ENCODE peak calls at places on chromosomes 12 and 14, in ten cellular contexts. R, B, X, C, P, S, Y, K, W and E are unnamed samples.

GRCh38 chr12:11765817-11766794 is 116.6 kb downstream of the ETV6 start:
- DNase-seq in R (peak), B (no peak), X (peak), C (no peak), P (no peak), S (peak), Y (peak), K (no peak), W (peak), E (no peak)

GRCh38 chr12:54891717-54892478 is 37.6 kb downstream of the MUCL1 start:
- DNase-seq in R (no peak), B (no peak), X (no peak), C (no peak), P (no peak), S (peak), Y (no peak), K (no peak), W (no peak), E (no peak)

GRCh38 chr14:52380294-52380693 is 66.2 kb downstream of the PTGER2 start:
- DNase-seq in R (no peak), B (no peak), X (no peak), C (no peak), P (no peak), S (no peak), Y (peak), K (peak), W (no peak), E (no peak)

GRCh38 chr12:132354211-132354981 is 25.0 kb upstream of the GALNT9 start:
- DNase-seq in R (no peak), B (no peak), X (no peak), C (no peak), P (no peak), S (no peak), Y (no peak), K (no peak), W (no peak), E (no peak)

GRCh38 chr12:98422809-98423208 is 92.6 kb upstream of the TMPO start:
- DNase-seq in R (no peak), B (no peak), X (no peak), C (no peak), P (no peak), S (peak), Y (no peak), K (no peak), W (peak), E (no peak)

GRCh38 chr12:57106021-57106708 is 5.0 kb downstream of the STAT6 start:
- DNase-seq in R (no peak), B (no peak), X (no peak), C (no peak), P (no peak), S (no peak), Y (no peak), K (no peak), W (no peak), E (no peak)

GRCh38 chr12:54648265-54648664 is at the start of gene DCD:
- DNase-seq in R (no peak), B (no peak), X (no peak), C (no peak), P (no peak), S (no peak), Y (no peak), K (no peak), W (no peak), E (no peak)

GRCh38 chr12:76674669-76675315 is 89.1 kb upstream of the ZDHHC17 start:
- DNase-seq in R (no peak), B (no peak), X (no peak), C (no peak), P (no peak), S (no peak), Y (no peak), K (no peak), W (no peak), E (no peak)

GRCh38 chr14:105045710-105046326 is 19.4 kb downstream of the GPR132 start:
- DNase-seq in R (peak), B (peak), X (peak), C (peak), P (peak), S (peak), Y (peak), K (peak), W (peak), E (peak)

GRCh38 chr14:59768855-59769254 is 101.7 kb downstream of the RTN1 start:
- DNase-seq in R (no peak), B (no peak), X (no peak), C (no peak), P (no peak), S (no peak), Y (peak), K (no peak), W (no peak), E (no peak)

GRCh38 chr12:76244298-76244697 is 103.9 kb downstream of the BBS10 start:
- DNase-seq in R (no peak), B (no peak), X (no peak), C (no peak), P (no peak), S (no peak), Y (no peak), K (no peak), W (no peak), E (no peak)

GRCh38 chr12:63876980-63877379 is 32.5 kb downstream of the SRGAP1 start:
- DNase-seq in R (no peak), B (no peak), X (no peak), C (no peak), P (no peak), S (no peak), Y (no peak), K (no peak), W (no peak), E (no peak)

GRCh38 chr12:103836345-103836744 is 4.7 kb downstream of the NT5DC3 start:
- DNase-seq in R (no peak), B (no peak), X (no peak), C (no peak), P (no peak), S (no peak), Y (no peak), K (no peak), W (no peak), E (no peak)

GRCh38 chr14:57266060-57266459 is 2.6 kb downstream of the EXOC5 start:
- DNase-seq in R (no peak), B (no peak), X (no peak), C (no peak), P (no peak), S (no peak), Y (peak), K (no peak), W (no peak), E (no peak)

GRCh38 chr12:24728366-24728765 is 220.5 kb downstream of the BCAT1 start:
- DNase-seq in R (no peak), B (no peak), X (no peak), C (no peak), P (no peak), S (no peak), Y (peak), K (peak), W (no peak), E (no peak)

GRCh38 chr12:79725987-79726386 is 35.2 kb upstream of the PAWR start:
- DNase-seq in R (no peak), B (no peak), X (no peak), C (no peak), P (no peak), S (no peak), Y (peak), K (no peak), W (no peak), E (no peak)

GRCh38 chr12:49893753-49894752 is 9.6 kb downstream of the FAIM2 start:
- DNase-seq in R (no peak), B (no peak), X (no peak), C (peak), P (no peak), S (no peak), Y (peak), K (peak), W (peak), E (peak)

GRCh38 chr12:39125580-39125979 is 220.2 kb upstream of the CPNE8 start:
- DNase-seq in R (no peak), B (no peak), X (no peak), C (no peak), P (no peak), S (no peak), Y (no peak), K (no peak), W (no peak), E (no peak)

GRCh38 chr14:96390965-96391292 is 999 bp upstream of the AK7 start:
- DNase-seq in R (no peak), B (no peak), X (no peak), C (no peak), P (no peak), S (no peak), Y (no peak), K (no peak), W (no peak), E (no peak)

GRCh38 chr14:96394047-96394815 is 2.3 kb downstream of the AK7 start:
- DNase-seq in R (no peak), B (no peak), X (no peak), C (no peak), P (no peak), S (no peak), Y (no peak), K (no peak), W (no peak), E (no peak)

GRCh38 chr14:96393292-96393691 is 1.4 kb downstream of the AK7 start:
- DNase-seq in R (no peak), B (no peak), X (no peak), C (no peak), P (no peak), S (no peak), Y (no peak), K (no peak), W (no peak), E (no peak)

GRCh38 chr14:96391293-96392118 is 422 bp upstream of the AK7 start:
- DNase-seq in R (peak), B (peak), X (peak), C (peak), P (peak), S (peak), Y (peak), K (peak), W (peak), E (peak)
- TF ChIP-seq POLR2A in R (peak), B (no peak), X (no peak), C (peak), P (no peak), S (peak), Y (peak), K (peak), W (no peak), E (no peak)

GRCh38 chr12:83823386-83824045 is 1089.1 kb downstream of the SLC6A15 start:
- DNase-seq in R (no peak), B (no peak), X (no peak), C (peak), P (no peak), S (peak), Y (no peak), K (no peak), W (peak), E (no peak)
- TF ChIP-seq CTCF in R (no peak), B (no peak), X (no peak), C (peak), P (no peak), S (no peak), Y (no peak), K (peak), W (peak), E (peak)

DNA sequence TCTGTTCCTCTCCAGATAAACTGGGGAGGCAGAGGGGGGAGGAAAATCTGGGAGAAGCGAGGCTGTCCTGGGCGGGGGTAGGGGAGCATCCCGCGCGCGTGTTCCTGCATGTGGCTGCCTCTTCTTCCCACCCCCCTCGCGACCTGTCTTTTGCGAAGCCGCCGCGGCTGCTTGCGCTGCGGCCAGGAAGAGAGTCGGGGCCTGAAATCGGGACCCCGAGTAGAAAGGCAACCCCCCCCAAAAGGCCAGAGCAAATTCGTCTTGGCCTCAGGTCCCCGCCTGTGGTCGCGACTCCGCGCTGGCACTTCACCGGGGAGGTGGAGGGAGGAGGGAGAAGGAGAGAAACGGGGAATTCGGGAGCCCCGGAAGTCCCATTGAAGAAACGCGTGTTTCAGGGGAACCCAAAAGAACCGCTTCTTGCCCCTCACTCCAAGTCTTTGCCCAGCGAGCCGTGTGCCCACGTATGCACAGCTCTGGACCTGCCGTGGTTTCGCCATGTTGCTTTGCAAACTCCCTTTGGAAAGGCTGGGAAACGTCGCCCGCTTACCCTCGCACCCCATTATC is 916 bp downstream of the CCND2 start:
- DNase-seq in R (peak), B (no peak), X (peak), C (no peak), P (peak), S (no peak), Y (no peak), K (no peak), W (no peak), E (peak)
- H3K27ac ChIP-seq in R (peak), B (peak), X (peak), C (no peak), P (peak), S (peak), Y (peak), K (no peak), W (peak), E (peak)

GRCh38 chr14:89621009-89621421 is 204.0 kb upstream of the FOXN3 start:
- DNase-seq in R (peak), B (no peak), X (no peak), C (no peak), P (no peak), S (no peak), Y (no peak), K (no peak), W (no peak), E (no peak)
- TF ChIP-seq POLR2A in R (peak), B (no peak), X (no peak), C (no peak), P (no peak), S (no peak), Y (no peak), K (no peak), W (no peak), E (no peak)

GRCh38 chr14:45201908-45202307 is 51.1 kb downstream of the MIS18BP1 start:
- DNase-seq in R (no peak), B (no peak), X (no peak), C (no peak), P (no peak), S (no peak), Y (no peak), K (no peak), W (no peak), E (no peak)
- TF ChIP-seq CTCF in R (no peak), B (no peak), X (no peak), C (no peak), P (no peak), S (no peak), Y (peak), K (no peak), W (no peak), E (no peak)

DNA sequence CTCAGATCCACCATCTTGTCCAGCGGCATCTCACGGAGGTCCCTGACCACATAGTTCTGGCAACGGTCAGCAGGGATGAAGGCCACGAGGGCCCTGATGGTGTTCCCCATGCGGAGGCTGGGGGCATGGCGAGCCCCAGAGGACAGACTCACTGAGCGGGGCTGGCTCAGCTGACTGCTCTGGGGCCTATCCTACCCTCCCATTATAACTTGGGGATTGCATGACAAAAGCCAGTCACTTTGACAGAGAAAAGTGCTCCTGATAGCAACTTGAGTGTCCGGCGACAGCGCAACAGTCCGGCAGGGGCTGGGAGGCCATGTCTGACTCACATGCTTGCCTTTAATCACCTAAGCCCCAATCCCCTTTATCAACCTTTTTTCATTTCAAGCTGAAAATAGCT is at the start of gene LRRC10:
- DNase-seq in R (no peak), B (no peak), X (no peak), C (no peak), P (no peak), S (no peak), Y (no peak), K (no peak), W (no peak), E (no peak)
- H3K27ac ChIP-seq in R (no peak), B (no peak), X (no peak), C (no peak), P (no peak), S (no peak), Y (no peak), K (no peak), W (no peak), E (no peak)

GRCh38 chr14:53491256-53491905 is 338.3 kb upstream of the DDHD1 start:
- DNase-seq in R (no peak), B (no peak), X (no peak), C (no peak), P (no peak), S (no peak), Y (peak), K (no peak), W (no peak), E (no peak)

GRCh38 chr14:53493310-53493709 is 340.2 kb upstream of the DDHD1 start:
- DNase-seq in R (no peak), B (no peak), X (no peak), C (no peak), P (no peak), S (no peak), Y (no peak), K (no peak), W (no peak), E (no peak)

GRCh38 chr14:53494587-53494986 is 341.5 kb upstream of the DDHD1 start:
- DNase-seq in R (no peak), B (no peak), X (no peak), C (no peak), P (no peak), S (no peak), Y (no peak), K (no peak), W (no peak), E (no peak)

GRCh38 chr14:53495846-53496343 is 342.8 kb upstream of the DDHD1 start:
- DNase-seq in R (no peak), B (no peak), X (no peak), C (no peak), P (no peak), S (no peak), Y (no peak), K (no peak), W (no peak), E (no peak)

DNA sequence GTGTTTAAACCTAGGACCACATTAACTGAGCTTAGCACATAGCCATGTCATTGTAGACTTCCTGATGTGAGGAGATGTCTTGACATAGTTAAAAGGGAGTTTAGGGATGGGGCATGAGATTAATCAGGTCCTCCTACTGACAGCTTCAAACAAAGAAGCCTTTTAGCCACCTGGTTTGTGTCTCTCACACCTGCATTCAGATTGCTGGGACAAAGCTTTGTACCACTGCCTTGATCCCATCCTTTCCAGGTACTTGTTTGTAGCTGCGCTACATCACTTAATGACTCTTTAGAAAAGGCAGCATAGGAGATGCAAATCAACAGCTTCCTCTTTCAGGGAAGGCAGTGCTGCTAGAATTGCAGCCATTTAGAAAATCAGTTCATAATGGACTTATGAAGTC is 340.8 kb upstream of the DDHD1 start:
- DNase-seq in R (no peak), B (no peak), X (no peak), C (no peak), P (no peak), S (no peak), Y (no peak), K (no peak), W (no peak), E (no peak)
- TF ChIP-seq POLR2A in R (no peak), B (no peak), X (no peak), C (no peak), P (no peak), S (no peak), Y (no peak), K (no peak), W (no peak), E (no peak)

DNA sequence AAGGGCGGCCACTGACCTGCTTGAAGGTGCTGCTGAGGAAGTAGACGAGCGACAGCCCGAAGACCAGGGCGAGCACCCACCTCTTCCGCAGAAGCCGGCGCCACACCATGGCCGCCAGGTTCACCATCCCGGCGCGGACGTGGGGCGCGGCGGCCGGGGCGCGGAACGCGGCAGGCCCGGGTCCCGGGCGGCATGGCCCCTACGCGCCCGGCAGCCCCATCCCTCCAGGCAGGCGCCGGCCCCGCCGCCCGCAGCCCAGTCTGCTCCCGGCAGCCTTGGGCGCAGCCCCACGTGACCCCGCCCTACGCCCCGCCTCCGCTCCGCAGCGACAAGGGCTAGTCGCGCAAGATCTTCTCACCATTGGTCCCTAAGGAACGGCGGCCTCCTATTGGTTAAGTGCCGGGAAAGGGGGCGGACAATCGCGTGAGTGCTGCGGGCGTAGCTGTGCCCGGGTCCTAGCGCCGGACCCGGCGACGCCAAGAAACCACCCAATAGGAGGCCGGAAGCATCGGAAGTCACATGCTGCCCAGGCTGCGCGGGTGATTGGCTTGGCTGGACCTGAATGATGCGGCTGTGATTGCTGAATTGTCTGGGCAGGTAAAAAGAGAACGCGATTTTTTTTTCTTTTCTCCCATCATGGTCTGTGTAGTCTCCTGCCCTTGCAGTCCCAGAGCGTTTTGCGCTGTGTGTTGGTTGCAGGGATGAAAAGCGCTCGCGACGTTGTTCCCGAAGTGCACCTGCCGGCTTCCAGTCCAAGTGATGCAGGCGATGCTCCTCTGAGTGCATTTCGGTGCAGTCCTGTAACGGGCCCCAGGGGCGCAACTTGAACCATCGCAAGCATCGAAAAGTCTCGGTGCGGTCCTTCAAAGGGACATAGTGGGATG is at the start of the genes RNFT2 and SPRING1:
- DNase-seq in R (peak), B (peak), X (peak), C (peak), P (peak), S (peak), Y (peak), K (peak), W (peak), E (peak)
- TF ChIP-seq CTCF in R (no peak), B (no peak), X (peak), C (no peak), P (no peak), S (no peak), Y (peak), K (no peak), W (no peak), E (no peak)